ENCODE peak calls at places on chromosomes 12 and 14, in eight cellular contexts. S, H, G, Q, W, C, J and A are unnamed samples.
A peak's percentile ranks its signal among the peaks of the same experiment; 100 is the strongest.

GRCh38 chr14:90454041-90455000 is 57.5 kb downstream of the CALM1 start:
- DNase-seq in S (peak; percentile 97), H (no peak), G (no peak), Q (peak; percentile 71), W (peak; percentile 85), C (no peak), J (peak; percentile 77), A (no peak)

GRCh38 chr12:13004368-13004767 is 4.3 kb upstream of the HEBP1 start:
- DNase-seq in S (no peak), H (no peak), G (no peak), Q (no peak), W (no peak), C (no peak), J (no peak), A (no peak)

GRCh38 chr12:121490401-121491257 is 90.2 kb downstream of the KDM2B start:
- DNase-seq in S (no peak), H (no peak), G (no peak), Q (no peak), W (no peak), C (no peak), J (no peak), A (no peak)

GRCh38 chr14:71478542-71478941 is 453.7 kb upstream of the RGS6 start:
- DNase-seq in S (no peak), H (no peak), G (no peak), Q (no peak), W (no peak), C (no peak), J (peak; percentile 75), A (no peak)

GRCh38 chr14:100408350-100409015 is 85.3 kb downstream of the SLC25A47 start:
- DNase-seq in S (peak; percentile 15), H (no peak), G (peak; percentile 10), Q (no peak), W (no peak), C (peak; percentile 24), J (peak; percentile 64), A (no peak)

GRCh38 chr12:131793623-131794022 is 34.6 kb upstream of the MMP17 start:
- DNase-seq in S (no peak), H (no peak), G (no peak), Q (no peak), W (no peak), C (no peak), J (no peak), A (no peak)

GRCh38 chr12:88546851-88547250 is 33.4 kb downstream of the KITLG start:
- DNase-seq in S (no peak), H (no peak), G (no peak), Q (no peak), W (no peak), C (no peak), J (no peak), A (peak; percentile 10)

GRCh38 chr12:25051583-25052190 is 102.8 kb upstream of the BCAT1 start:
- DNase-seq in S (no peak), H (peak; percentile 55), G (peak; percentile 40), Q (no peak), W (no peak), C (peak; percentile 47), J (no peak), A (no peak)

GRCh38 chr12:92696240-92696639 is 6.5 kb upstream of the PLEKHG7 start:
- DNase-seq in S (no peak), H (no peak), G (no peak), Q (no peak), W (no peak), C (no peak), J (no peak), A (no peak)

GRCh38 chr14:61520546-61520945 is 174.8 kb upstream of the HIF1A start:
- DNase-seq in S (no peak), H (no peak), G (no peak), Q (no peak), W (no peak), C (no peak), J (no peak), A (no peak)

GRCh38 chr14:45198551-45198950 is 54.5 kb downstream of the MIS18BP1 start:
- DNase-seq in S (no peak), H (no peak), G (no peak), Q (no peak), W (no peak), C (no peak), J (peak; percentile 72), A (no peak)

GRCh38 chr12:14950421-14950820 is 11.0 kb downstream of the ARHGDIB start:
- DNase-seq in S (no peak), H (no peak), G (no peak), Q (no peak), W (no peak), C (no peak), J (no peak), A (no peak)

GRCh38 chr12:98572010-98572409 is 21.5 kb upstream of the SLC25A3 start:
- DNase-seq in S (no peak), H (no peak), G (no peak), Q (no peak), W (no peak), C (no peak), J (no peak), A (no peak)

GRCh38 chr12:105523164-105524057 is 192.9 kb downstream of the C12orf75 start:
- DNase-seq in S (no peak), H (no peak), G (no peak), Q (no peak), W (peak; percentile 74), C (no peak), J (peak; percentile 18), A (no peak)

GRCh38 chr12:51307655-51308593 is 16.1 kb downstream of the BIN2 start:
- DNase-seq in S (no peak), H (no peak), G (no peak), Q (no peak), W (no peak), C (no peak), J (peak; percentile 94), A (no peak)

GRCh38 chr12:11621797-11622423 is 27.6 kb upstream of the ETV6 start:
- DNase-seq in S (no peak), H (no peak), G (no peak), Q (no peak), W (no peak), C (peak; percentile 17), J (no peak), A (no peak)

GRCh38 chr12:82479511-82479910 is 121.2 kb downstream of the METTL25 start:
- DNase-seq in S (no peak), H (no peak), G (no peak), Q (no peak), W (no peak), C (no peak), J (peak; percentile 77), A (no peak)

GRCh38 chr12:124687695-124688301 is 120.4 kb upstream of the NCOR2 start:
- DNase-seq in S (peak; percentile 51), H (no peak), G (no peak), Q (no peak), W (no peak), C (peak; percentile 9), J (no peak), A (no peak)

GRCh38 chr12:11958216-11959091 is 112.3 kb upstream of the BCL2L14 start:
- DNase-seq in S (no peak), H (peak; percentile 50), G (no peak), Q (no peak), W (no peak), C (no peak), J (peak; percentile 93), A (no peak)

GRCh38 chr14:65471038-65471878 is 58.7 kb downstream of the FUT8 start:
- DNase-seq in S (no peak), H (peak; percentile 36), G (no peak), Q (no peak), W (no peak), C (no peak), J (no peak), A (no peak)

GRCh38 chr12:112049351-112049750 is 36.1 kb downstream of the ERP29 start:
- DNase-seq in S (no peak), H (no peak), G (no peak), Q (no peak), W (no peak), C (no peak), J (no peak), A (no peak)

GRCh38 chr14:20427231-20428009 is 8.5 kb downstream of the KLHL33 start:
- DNase-seq in S (no peak), H (peak; percentile 73), G (no peak), Q (no peak), W (no peak), C (no peak), J (peak; percentile 70), A (no peak)

GRCh38 chr12:1220127-1221092 is 229.4 kb downstream of the ERC1 start:
- DNase-seq in S (no peak), H (no peak), G (no peak), Q (no peak), W (no peak), C (no peak), J (peak; percentile 21), A (peak; percentile 74)

GRCh38 chr12:44313188-44313587 is 477.3 kb downstream of the TMEM117 start:
- DNase-seq in S (no peak), H (no peak), G (no peak), Q (no peak), W (no peak), C (no peak), J (no peak), A (no peak)

GRCh38 chr14:75539562-75540478 is 17.6 kb downstream of the BATF start:
- DNase-seq in S (no peak), H (peak; percentile 70), G (no peak), Q (no peak), W (no peak), C (no peak), J (no peak), A (no peak)

GRCh38 chr12:685388-685787 is 22.1 kb upstream of the NINJ2 start:
- DNase-seq in S (no peak), H (peak; percentile 66), G (peak; percentile 83), Q (no peak), W (no peak), C (peak; percentile 79), J (peak; percentile 86), A (no peak)

GRCh38 chr12:109239179-109239578 is 69.9 kb downstream of the FOXN4 start:
- DNase-seq in S (no peak), H (no peak), G (no peak), Q (no peak), W (no peak), C (no peak), J (no peak), A (no peak)

GRCh38 chr12:24625103-24625502 is 323.8 kb downstream of the BCAT1 start:
- DNase-seq in S (no peak), H (no peak), G (no peak), Q (no peak), W (no peak), C (no peak), J (no peak), A (no peak)

GRCh38 chr14:90455100-90455571 is 58.3 kb downstream of the CALM1 start:
- DNase-seq in S (no peak), H (peak; percentile 6), G (no peak), Q (no peak), W (no peak), C (no peak), J (no peak), A (no peak)

GRCh38 chr12:14482361-14482760 is 85.3 kb downstream of the PLBD1 start:
- DNase-seq in S (no peak), H (no peak), G (no peak), Q (no peak), W (no peak), C (no peak), J (no peak), A (no peak)

GRCh38 chr14:29716150-29716549 is 211.5 kb downstream of the PRKD1 start:
- DNase-seq in S (no peak), H (no peak), G (no peak), Q (no peak), W (no peak), C (no peak), J (no peak), A (no peak)

GRCh38 chr12:52813203-52813819 is 605 bp downstream of the KRT4 start:
- DNase-seq in S (no peak), H (no peak), G (no peak), Q (peak; percentile 7), W (no peak), C (no peak), J (no peak), A (no peak)

GRCh38 chr12:96223411-96224218 is 29.4 kb downstream of the ELK3 start:
- DNase-seq in S (no peak), H (peak; percentile 31), G (no peak), Q (no peak), W (no peak), C (no peak), J (no peak), A (no peak)

GRCh38 chr12:80935076-80935475 is 2.7 kb downstream of the LIN7A start:
- DNase-seq in S (no peak), H (no peak), G (no peak), Q (no peak), W (no peak), C (no peak), J (no peak), A (no peak)